ENCODE peak calls at places on chromosome 4, in four cellular contexts. L is PC-3, X is Peyer's patch, D is IMR-90. K is an unnamed sample.

GRCh38 chr4:173935622-173936405 is 347.7 kb downstream of the FBXO8 start:
- DNase-seq in L (no peak), X (no peak), D (peak; percentile 72), K (no peak)

GRCh38 chr4:97500423-97500822 is 642.9 kb downstream of the STPG2 start:
- DNase-seq in L (no peak), X (no peak), D (no peak), K (no peak)

GRCh38 chr4:88419874-88420273 is 37.0 kb upstream of the HERC5 start:
- DNase-seq in L (no peak), X (no peak), D (no peak), K (no peak)

GRCh38 chr4:162535121-162535520 is 371.3 kb upstream of the FSTL5 start:
- DNase-seq in L (no peak), X (no peak), D (no peak), K (no peak)

GRCh38 chr4:64682481-64682880 is 273.2 kb upstream of the TECRL start:
- DNase-seq in L (peak; percentile 46), X (no peak), D (no peak), K (no peak)

GRCh38 chr4:153790962-153791551 is 2.2 kb upstream of the SFRP2 start:
- DNase-seq in L (no peak), X (no peak), D (no peak), K (peak; percentile 53)

GRCh38 chr4:20418865-20419451 is 167.3 kb downstream of the SLIT2 start:
- DNase-seq in L (peak; percentile 57), X (no peak), D (peak; percentile 79), K (no peak)

GRCh38 chr4:71866212-71866885 is 82.5 kb upstream of the GC start:
- DNase-seq in L (no peak), X (no peak), D (no peak), K (no peak)

GRCh38 chr4:153757407-153757806 is 2.4 kb downstream of the RNF175 start:
- DNase-seq in L (peak; percentile 30), X (no peak), D (no peak), K (no peak)

GRCh38 chr4:87758278-87758677 is 41.1 kb upstream of the IBSP start:
- DNase-seq in L (no peak), X (no peak), D (no peak), K (no peak)

DNA sequence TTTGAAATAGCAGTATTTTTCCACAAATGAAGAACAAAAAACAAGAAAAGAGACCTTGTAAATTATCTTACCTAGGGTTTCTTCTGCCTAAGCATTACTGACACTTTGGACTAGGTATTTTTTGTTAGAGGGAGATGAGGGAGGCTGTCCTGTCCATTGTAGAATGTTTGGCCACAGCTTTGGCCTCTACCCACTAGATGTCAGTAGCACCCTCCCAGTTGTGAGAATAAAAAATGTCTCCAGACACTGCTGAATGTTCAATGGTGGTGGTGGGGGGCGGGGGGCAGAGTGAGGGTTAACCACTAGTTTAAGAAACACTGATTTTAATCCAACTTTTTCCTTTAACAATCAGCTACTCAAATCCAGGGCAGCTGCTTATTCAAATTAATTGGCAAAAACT is 25.8 kb downstream of the OTUD4 start:
- DNase-seq in L (peak; percentile 47), X (no peak), D (peak; percentile 35), K (no peak)
- TF ChIP-seq CTCF in L (peak; percentile 75), X (peak; percentile 27), D (peak; percentile 50), K (peak; percentile 38)

DNA sequence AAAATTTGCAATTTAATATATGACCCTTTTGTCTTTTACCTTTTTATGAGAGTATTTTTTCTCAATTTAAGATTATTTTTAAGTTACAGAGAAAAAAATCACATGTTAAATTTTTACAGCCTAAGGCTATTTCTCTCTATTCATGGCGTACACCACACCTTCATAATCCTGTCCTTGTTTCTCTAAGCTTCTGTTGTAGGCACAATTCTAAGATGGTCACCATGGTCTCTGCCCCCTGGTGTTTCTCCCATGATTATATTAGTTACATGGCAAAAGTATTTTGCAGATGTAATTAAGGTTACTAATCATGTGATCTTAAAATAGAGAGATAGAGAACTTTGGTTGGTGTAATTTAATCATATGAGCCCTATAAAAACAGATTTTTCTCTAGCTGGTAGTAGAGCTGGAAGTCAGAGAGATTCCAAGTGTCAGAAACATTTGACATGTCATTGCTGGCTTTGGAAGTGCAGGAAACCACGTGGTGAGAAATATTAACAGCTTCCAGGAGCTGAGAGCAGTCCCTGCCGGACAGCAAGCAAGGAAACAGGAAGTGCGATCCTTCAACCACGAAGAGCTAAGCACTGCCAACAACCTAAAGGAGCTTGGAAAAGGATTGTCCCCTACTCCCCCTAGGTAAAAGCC is 89.8 kb downstream of the EIF4E start:
- DNase-seq in L (peak; percentile 19), X (no peak), D (peak; percentile 15), K (no peak)
- H3K27ac ChIP-seq in L (no peak overlapping the region), X (no peak overlapping the region), D (no peak overlapping the region), K (no peak overlapping the region)

GRCh38 chr4:108561086-108561485 is 59.3 kb upstream of the RPL34 start:
- DNase-seq in L (no peak), X (no peak), D (no peak), K (no peak)
- H3K4me1 ChIP-seq in L (no peaks in the 10 kb centered on the region), X (no peaks in the 10 kb centered on the region), D (no peaks in the 10 kb centered on the region), K (peaks cover 8% of the 10 kb centered on the region)

GRCh38 chr4:41679991-41680390 is 68.5 kb downstream of the PHOX2B start:
- DNase-seq in L (no peak), X (no peak), D (peak; percentile 2), K (no peak)
- TF ChIP-seq CTCF in L (no peak), X (no peak), D (no peak), K (no peak)

GRCh38 chr4:17587094-17587822 is 10.3 kb downstream of the LAP3 start:
- DNase-seq in L (no peak), X (no peak), D (no peak), K (no peak)

GRCh38 chr4:17584502-17585213 is 7.7 kb downstream of the LAP3 start:
- DNase-seq in L (no peak), X (no peak), D (no peak), K (no peak)

GRCh38 chr4:17583944-17584343 is 6.9 kb downstream of the LAP3 start:
- DNase-seq in L (no peak), X (no peak), D (no peak), K (no peak)

GRCh38 chr4:17589355-17589754 is 12.4 kb downstream of the LAP3 start:
- DNase-seq in L (no peak), X (no peak), D (no peak), K (no peak)
- H3K27ac ChIP-seq in L (no peak overlapping the region), X (no peak overlapping the region), D (no peak overlapping the region), K (no peak overlapping the region)

DNA sequence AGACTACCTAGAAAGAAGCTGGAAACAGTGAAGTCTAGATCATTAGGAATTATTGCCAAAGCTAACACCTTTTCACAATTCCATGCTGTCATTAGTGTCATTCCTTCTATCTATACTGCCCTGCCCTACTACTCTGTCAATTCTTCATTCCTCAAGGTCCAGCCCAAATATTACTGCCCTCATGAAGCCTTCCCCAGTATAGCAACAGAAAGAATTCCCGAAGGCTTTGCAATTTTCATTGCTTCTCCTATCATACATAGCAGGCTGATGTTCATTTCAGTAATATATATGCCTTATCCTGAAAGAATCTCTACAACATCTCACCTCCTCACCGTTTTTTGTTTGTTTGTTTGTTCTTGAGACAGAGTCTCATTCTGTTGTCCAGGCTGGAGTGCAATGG is 63.9 kb downstream of the APBB2 start:
- DNase-seq in L (no peak), X (no peak), D (no peak), K (no peak)
- H3K4me1 ChIP-seq in L (peaks cover 6% of the 10 kb centered on the region), X (no peaks in the 10 kb centered on the region), D (peaks cover 13% of the 10 kb centered on the region), K (peaks cover 23% of the 10 kb centered on the region)

DNA sequence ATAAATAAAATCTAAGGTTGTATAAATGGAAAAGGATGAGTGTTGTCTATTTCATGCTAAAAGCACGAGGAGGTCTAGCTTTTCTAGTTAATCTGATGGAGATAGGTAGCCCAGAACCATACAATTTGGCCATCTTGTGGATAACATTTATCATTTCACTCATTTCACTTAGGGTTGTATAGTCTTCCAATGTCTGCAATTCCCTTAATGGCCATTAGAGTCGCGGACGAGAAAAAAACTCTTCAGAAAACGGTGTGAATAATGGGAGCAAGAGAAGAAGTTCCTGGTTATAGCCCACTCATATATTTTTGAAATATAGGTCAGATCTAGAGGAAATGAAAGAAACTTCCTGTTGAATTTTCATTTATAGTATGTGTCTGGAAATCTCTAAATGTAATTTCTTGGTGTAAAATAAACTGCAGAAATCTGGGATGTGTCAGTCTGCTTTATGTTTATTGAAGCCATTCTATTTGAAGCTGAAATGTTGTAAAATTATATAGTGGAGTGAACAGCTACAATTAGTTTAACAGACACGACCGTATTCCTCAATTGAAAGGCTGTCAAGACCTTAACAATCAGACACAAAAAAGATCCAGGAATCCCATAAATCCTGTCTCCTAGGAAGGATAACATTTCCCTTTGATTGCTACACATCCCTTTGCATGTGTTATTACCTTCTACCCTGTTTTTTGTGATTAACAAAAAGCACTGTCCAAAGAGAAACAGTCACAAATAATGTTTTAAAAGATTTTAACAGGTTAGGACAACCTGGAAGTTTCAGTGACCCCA is 47.7 kb upstream of the MGST2 start:
- DNase-seq in L (peak; percentile 48), X (no peak), D (no peak), K (no peak)
- TF ChIP-seq CTCF in L (peak; percentile 61), X (peak; percentile 31), D (peak; percentile 25), K (peak; percentile 27)

GRCh38 chr4:3305610-3306371 is 13.0 kb downstream of the RGS12 start:
- DNase-seq in L (no peak), X (peak; percentile 38), D (peak; percentile 62), K (peak; percentile 32)
- H3K27ac ChIP-seq in L (no peak overlapping the region), X (peak overlapping the region; percentile 42), D (peak overlapping the region; percentile 44), K (peak overlapping the region; percentile 47)

DNA sequence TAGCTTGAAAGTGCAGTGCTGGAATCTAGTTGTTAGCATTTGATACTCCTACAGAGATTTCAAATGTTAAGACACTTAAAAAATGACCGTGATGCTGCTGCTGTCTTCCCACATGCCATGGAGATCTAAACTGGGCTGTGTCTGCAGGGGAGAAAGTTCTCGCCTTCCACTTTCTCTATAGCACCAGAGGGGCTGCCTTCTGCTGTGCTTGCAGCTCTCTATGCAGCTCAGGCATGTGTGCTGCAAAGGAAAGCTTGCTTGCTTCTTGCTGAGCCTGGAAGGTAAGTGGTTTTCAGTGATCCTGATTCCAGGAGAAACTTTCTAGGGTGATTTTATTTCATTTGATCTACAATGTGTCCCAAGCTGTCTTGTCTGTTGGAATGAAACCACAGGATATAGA is 137.7 kb downstream of the SOWAHB start:
- DNase-seq in L (no peak), X (no peak), D (no peak), K (no peak)
- H3K4me1 ChIP-seq in L (no peaks in the 10 kb centered on the region), X (no peaks in the 10 kb centered on the region), D (peaks cover 32% of the 10 kb centered on the region), K (no peaks in the 10 kb centered on the region)